ENCODE peak calls at places on chromosomes 1 and 21, in eight cellular contexts. Q is CD8-positive, alpha-beta T cell; T is A549; U is testis; D is tibial artery; G is neuronal stem cell; L is cardiac muscle cell; R is CD8-positive, alpha-beta memory T cell. P is an unnamed sample. For H3K4me1, the result is how much of the 10 kb centered on the place peaks cover.

GRCh38 chr1:52423771-52424170 is 19.4 kb downstream of the PRPF38A start:
- DNase-seq in Q (peak), T (no peak), U (no peak), D (no peak), G (no peak), L (peak), R (peak), P (no peak)

GRCh38 chr1:168755800-168756418 is 26.9 kb upstream of the DPT start:
- DNase-seq in Q (no peak), T (no peak), U (no peak), D (no peak), G (no peak), L (peak), R (no peak), P (no peak)

GRCh38 chr1:161382214-161383019 is 14.7 kb upstream of the CFAP126 start:
- DNase-seq in Q (no peak), T (peak), U (no peak), D (no peak), G (peak), L (peak), R (no peak), P (no peak)

GRCh38 chr1:153361129-153362109 is 3.8 kb downstream of the S100A9 start:
- DNase-seq in Q (no peak), T (no peak), U (no peak), D (peak), G (no peak), L (peak), R (no peak), P (no peak)

GRCh38 chr21:42336065-42336464 is 14.7 kb downstream of the TFF2 start:
- DNase-seq in Q (no peak), T (no peak), U (no peak), D (no peak), G (no peak), L (peak), R (no peak), P (no peak)

GRCh38 chr21:35273331-35273730 is 224.2 kb upstream of the RUNX1 start:
- DNase-seq in Q (no peak), T (no peak), U (no peak), D (no peak), G (no peak), L (no peak), R (no peak), P (peak)

GRCh38 chr1:25246600-25247023 is 642 bp downstream of the RSRP1 start:
- DNase-seq in Q (no peak), T (no peak), U (peak), D (peak), G (no peak), L (peak), R (no peak), P (no peak)

GRCh38 chr21:16084776-16085364 is 355.1 kb downstream of the USP25 start:
- DNase-seq in Q (no peak), T (no peak), U (peak), D (peak), G (no peak), L (no peak), R (no peak), P (no peak)

GRCh38 chr1:230913496-230913895 is 45.2 kb upstream of the C1orf198 start:
- DNase-seq in Q (no peak), T (no peak), U (no peak), D (no peak), G (no peak), L (no peak), R (no peak), P (no peak)

GRCh38 chr1:219130536-219130935 is 43.1 kb upstream of the LYPLAL1 start:
- DNase-seq in Q (no peak), T (peak), U (no peak), D (no peak), G (no peak), L (no peak), R (no peak), P (no peak)

GRCh38 chr1:115988953-115989352 is 12.6 kb downstream of the SLC22A15 start:
- DNase-seq in Q (no peak), T (no peak), U (no peak), D (no peak), G (no peak), L (no peak), R (no peak), P (no peak)

GRCh38 chr1:64215576-64215975 is 12.2 kb downstream of the UBE2U start:
- DNase-seq in Q (no peak), T (no peak), U (no peak), D (no peak), G (no peak), L (no peak), R (no peak), P (no peak)

GRCh38 chr1:16173447-16174260 is 17.8 kb upstream of the EPHA2 start:
- DNase-seq in Q (no peak), T (peak), U (no peak), D (no peak), G (no peak), L (no peak), R (no peak), P (peak)

GRCh38 chr1:2787163-2787911 is 14.2 kb downstream of the TTC34 start:
- DNase-seq in Q (no peak), T (no peak), U (no peak), D (peak), G (no peak), L (no peak), R (peak), P (no peak)

GRCh38 chr1:165949335-165950130 is 122.1 kb downstream of the UCK2 start:
- DNase-seq in Q (no peak), T (no peak), U (peak), D (no peak), G (peak), L (peak), R (no peak), P (no peak)

GRCh38 chr21:32182449-32182848 is 96.4 kb downstream of the MIS18A start:
- DNase-seq in Q (no peak), T (no peak), U (no peak), D (no peak), G (no peak), L (no peak), R (no peak), P (no peak)

GRCh38 chr1:233113009-233113712 is 162.8 kb downstream of the NTPCR start:
- DNase-seq in Q (no peak), T (peak), U (peak), D (peak), G (peak), L (peak), R (no peak), P (peak)

GRCh38 chr1:25825605-25826004 is 5.9 kb downstream of the MTFR1L start:
- DNase-seq in Q (no peak), T (no peak), U (no peak), D (no peak), G (no peak), L (no peak), R (no peak), P (no peak)

GRCh38 chr1:214525535-214526019 is 25.8 kb downstream of the PTPN14 start:
- DNase-seq in Q (no peak), T (no peak), U (no peak), D (no peak), G (no peak), L (no peak), R (no peak), P (no peak)

DNA sequence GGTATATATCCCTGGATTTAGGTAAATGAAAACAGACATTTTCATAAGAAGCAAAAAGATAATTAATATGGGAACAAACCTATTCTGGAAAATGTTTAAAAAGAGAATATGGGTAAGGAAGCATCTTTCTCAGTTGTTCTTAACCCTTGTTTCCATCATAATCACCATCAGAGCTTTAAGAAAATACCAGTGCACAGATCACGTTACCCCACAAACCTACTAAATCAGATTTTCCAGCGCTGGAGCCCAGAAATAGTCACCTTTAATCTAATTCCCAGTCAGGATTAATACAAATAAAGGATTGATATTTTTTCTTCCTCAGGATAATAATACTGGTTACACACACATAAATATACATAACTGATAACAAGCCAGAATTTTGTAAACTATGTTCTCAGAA is 44.6 kb downstream of the PTPRC start:
- DNase-seq in Q (no peak), T (no peak), U (no peak), D (no peak), G (no peak), L (no peak), R (no peak), P (no peak)
- H3K4me1 ChIP-seq in Q (half or more), T (under half), U (under half), D (under half), G (under half), L (under half), R (half or more), P (under half)

GRCh38 chr1:222043444-222044292 is 301.8 kb upstream of the DUSP10 start:
- DNase-seq in Q (no peak), T (peak), U (no peak), D (no peak), G (no peak), L (no peak), R (no peak), P (no peak)
- H3K4me1 ChIP-seq in Q (under half), T (under half), U (under half), D (under half), G (under half), L (under half), R (under half), P (under half)

DNA sequence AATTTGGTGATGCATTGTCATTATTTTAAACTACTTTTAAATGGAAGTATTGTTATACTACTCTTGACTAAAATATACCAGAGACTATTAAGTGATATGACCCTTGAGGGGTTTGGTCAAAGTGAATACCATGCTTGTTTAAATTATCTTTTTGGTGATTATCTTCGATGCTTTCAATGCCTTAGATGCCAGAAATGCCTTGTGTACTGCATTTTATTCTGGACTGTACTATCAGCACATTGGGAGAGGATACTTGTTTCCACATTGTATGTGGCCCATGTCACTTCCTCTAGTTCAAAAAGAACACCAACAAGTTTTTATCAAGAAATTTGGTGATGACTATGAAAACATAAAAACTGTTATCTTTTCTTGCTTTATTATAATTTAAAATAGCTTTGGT is 16.3 kb downstream of the MAP3K7CL start:
- DNase-seq in Q (no peak), T (no peak), U (no peak), D (no peak), G (no peak), L (no peak), R (no peak), P (no peak)
- H3K4me1 ChIP-seq in Q (under half), T (under half), U (under half), D (under half), G (under half), L (under half), R (under half), P (under half)

DNA sequence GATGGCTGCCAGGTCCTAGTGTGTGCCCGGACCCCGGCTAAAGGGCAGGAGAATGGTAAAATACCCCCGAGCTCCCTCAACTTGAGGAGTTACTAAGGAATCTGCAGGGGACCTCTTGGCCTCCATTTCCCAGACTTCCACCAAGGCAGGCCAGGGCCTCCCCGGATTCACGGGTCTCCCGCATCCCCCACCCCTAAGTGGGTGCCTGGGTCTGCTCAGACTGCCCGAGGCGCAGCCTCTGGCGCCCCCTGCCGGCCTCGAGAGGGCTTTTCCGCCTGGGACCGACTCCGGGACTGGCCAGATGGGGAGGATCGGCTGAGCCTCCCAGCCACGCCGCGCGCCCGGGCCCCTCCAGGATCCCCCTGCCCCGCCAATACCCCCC is 1.7 kb downstream of the PLEKHG5 start:
- DNase-seq in Q (peak), T (peak), U (peak), D (peak), G (peak), L (peak), R (peak), P (peak)
- H3K4me1 ChIP-seq in Q (under half), T (under half), U (under half), D (under half), G (under half), L (under half), R (under half), P (under half)

DNA sequence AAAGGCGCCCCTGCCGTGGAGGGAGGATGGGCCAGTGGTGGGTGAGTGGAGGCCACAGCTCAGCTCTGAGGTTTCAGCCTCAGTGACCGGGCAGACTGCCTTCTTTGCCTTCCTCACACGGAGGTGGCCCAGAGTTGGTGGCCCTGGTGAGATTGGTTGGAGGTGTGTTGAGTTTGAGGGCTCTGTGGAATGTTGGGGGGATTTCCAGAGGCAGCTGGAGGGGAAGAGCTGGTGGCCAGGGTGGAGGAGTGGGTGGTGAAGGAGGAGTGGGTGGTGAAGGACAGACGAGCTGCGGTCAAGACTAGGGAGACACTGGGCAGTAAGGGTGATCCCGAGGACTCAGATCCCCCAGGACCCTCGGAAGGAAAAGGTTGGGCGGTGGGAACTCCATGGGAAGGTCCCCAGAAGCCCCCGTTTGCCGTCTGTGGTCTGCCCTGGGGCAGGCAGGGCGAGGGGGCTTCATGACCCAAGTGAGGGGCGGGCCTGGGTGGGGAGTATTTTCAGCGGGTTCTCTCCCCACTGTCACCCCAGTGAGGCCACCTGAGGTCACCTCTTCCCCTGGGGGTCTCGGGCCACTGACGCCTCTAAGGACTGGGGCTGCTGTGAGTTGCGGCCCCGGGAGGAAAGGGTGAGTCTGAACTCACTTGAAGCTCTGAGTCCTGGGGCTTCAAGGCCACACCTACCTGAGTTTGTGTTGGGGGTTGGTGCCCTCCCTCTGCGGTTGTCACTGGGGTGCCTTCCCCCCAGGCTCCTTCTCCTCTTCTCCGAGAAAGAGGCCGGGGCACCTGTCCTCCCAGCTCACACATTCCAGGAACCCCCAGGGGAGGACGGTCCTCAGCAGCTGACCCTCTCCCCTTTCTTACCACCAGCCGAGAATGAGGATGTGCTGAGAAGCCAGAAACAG is 22.7 kb upstream of the PIK3CD start:
- DNase-seq in Q (peak), T (no peak), U (no peak), D (no peak), G (no peak), L (no peak), R (peak), P (peak)
- H3K4me1 ChIP-seq in Q (half or more), T (under half), U (under half), D (under half), G (under half), L (under half), R (half or more), P (under half)

GRCh38 chr1:27438621-27439061 is 46.2 kb downstream of the GPR3 start:
- DNase-seq in Q (no peak), T (no peak), U (no peak), D (no peak), G (no peak), L (no peak), R (no peak), P (no peak)

GRCh38 chr1:27439150-27439549 is 46.7 kb downstream of the GPR3 start:
- DNase-seq in Q (no peak), T (no peak), U (no peak), D (no peak), G (no peak), L (no peak), R (no peak), P (no peak)

GRCh38 chr1:27430903-27431653 is 38.7 kb downstream of the GPR3 start:
- DNase-seq in Q (no peak), T (no peak), U (peak), D (no peak), G (no peak), L (no peak), R (no peak), P (no peak)

GRCh38 chr1:27436204-27437159 is 44.1 kb downstream of the GPR3 start:
- DNase-seq in Q (no peak), T (peak), U (no peak), D (no peak), G (no peak), L (no peak), R (no peak), P (no peak)

DNA sequence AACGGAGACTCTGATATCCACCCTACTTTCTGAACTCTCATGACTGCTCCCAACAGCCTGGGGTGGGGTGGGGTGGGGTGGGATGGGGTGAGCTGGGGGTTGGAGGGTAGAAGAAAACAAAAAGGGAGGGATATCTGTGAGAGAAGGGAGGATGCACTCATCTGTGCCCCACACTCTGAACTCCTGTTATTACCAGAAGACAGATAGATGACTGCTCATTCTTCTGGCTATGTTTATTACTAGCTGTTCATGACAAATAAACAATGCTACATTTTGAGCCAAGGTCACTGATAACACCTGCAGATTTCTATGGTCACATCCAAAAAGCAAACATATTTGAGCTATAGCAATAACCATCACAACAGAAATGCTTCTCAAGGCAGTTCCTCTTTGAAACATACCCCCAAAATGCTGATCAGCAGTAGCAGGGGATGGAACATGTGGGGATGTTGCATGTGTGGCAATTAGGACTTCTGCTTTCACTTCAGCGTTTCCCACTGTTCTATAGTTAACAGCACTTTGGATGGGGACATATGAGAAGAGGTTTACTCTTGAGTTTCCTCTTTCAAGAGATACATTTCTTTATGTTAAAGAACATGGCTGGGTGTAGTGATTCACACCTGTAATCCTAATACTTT is 43.3 kb downstream of the GPR3 start:
- DNase-seq in Q (no peak), T (no peak), U (no peak), D (no peak), G (no peak), L (no peak), R (no peak), P (no peak)
- H3K4me1 ChIP-seq in Q (half or more), T (under half), U (half or more), D (half or more), G (under half), L (half or more), R (half or more), P (half or more)

DNA sequence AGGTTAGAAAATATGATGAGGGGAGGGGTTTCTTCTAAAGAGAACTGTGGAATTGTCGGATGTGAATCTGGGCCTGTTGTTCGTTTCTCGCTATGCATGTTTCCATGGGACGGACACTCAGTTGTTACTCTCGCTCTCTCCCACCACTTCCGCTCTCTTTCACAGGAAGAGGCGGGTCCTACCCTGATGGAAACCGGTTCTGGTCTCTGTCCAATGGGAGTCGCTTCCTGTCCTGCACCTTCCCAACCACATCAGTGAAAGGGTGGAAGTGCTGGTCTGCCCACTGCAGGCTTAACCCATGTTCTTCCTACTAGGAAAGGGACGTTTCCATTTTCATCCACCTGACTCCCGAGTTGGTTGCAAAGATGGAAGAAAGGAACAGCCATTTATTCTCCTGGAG is 119.4 kb downstream of the KCNJ15 start:
- DNase-seq in Q (no peak), T (no peak), U (peak), D (no peak), G (no peak), L (no peak), R (no peak), P (no peak)
- H3K4me1 ChIP-seq in Q (under half), T (under half), U (under half), D (under half), G (under half), L (under half), R (under half), P (under half)

GRCh38 chr1:30731109-30731805 is 7.9 kb upstream of the MATN1 start:
- DNase-seq in Q (no peak), T (no peak), U (no peak), D (no peak), G (no peak), L (no peak), R (no peak), P (no peak)

GRCh38 chr1:30730351-30731108 is 7.1 kb upstream of the MATN1 start:
- DNase-seq in Q (no peak), T (no peak), U (no peak), D (no peak), G (no peak), L (no peak), R (no peak), P (no peak)

GRCh38 chr1:30728832-30729638 is 5.7 kb upstream of the MATN1 start:
- DNase-seq in Q (no peak), T (no peak), U (no peak), D (no peak), G (no peak), L (no peak), R (no peak), P (no peak)

GRCh38 chr1:30728340-30728739 is 5.0 kb upstream of the MATN1 start:
- DNase-seq in Q (no peak), T (no peak), U (no peak), D (no peak), G (no peak), L (no peak), R (no peak), P (no peak)

GRCh38 chr1:30729906-30730305 is 6.5 kb upstream of the MATN1 start:
- DNase-seq in Q (no peak), T (no peak), U (no peak), D (no peak), G (no peak), L (no peak), R (no peak), P (no peak)
- H3K4me1 ChIP-seq in Q (under half), T (under half), U (under half), D (under half), G (under half), L (under half), R (under half), P (under half)

GRCh38 chr1:181150273-181150672 is 61.8 kb downstream of the IER5 start:
- DNase-seq in Q (no peak), T (no peak), U (no peak), D (no peak), G (no peak), L (no peak), R (no peak), P (no peak)
- H3K4me1 ChIP-seq in Q (under half), T (under half), U (under half), D (under half), G (under half), L (under half), R (half or more), P (under half)